ENCODE peak calls at places on chromosomes 7 and 10, in ten cellular contexts. One of them, this sample, is unnamed.

GRCh38 chr7:80298201-80298600 is 163.6 kb downstream of the GNAI1 start:
- DNase-seq in B cell: no peak
- DNase-seq in A673: no peak
- DNase-seq in COR-L47: no peak
- DNase-seq in HS-5: no peak
- DNase-seq in transverse colon: no peak
- DNase-seq in T-helper 22 cell: no peak
- DNase-seq in mammary epithelial cell: peak; percentile 11
- DNase-seq in fibroblast of mammary gland: no peak
- DNase-seq in smooth muscle cell of the brain vasculature: no peak
- DNase-seq in this sample: peak; percentile 22

GRCh38 chr10:61923210-61924024 is 21.9 kb downstream of the ARID5B start:
- DNase-seq in COR-L47: no peak
- DNase-seq in A673: no peak
- DNase-seq in T-helper 22 cell: no peak
- DNase-seq in transverse colon: no peak
- DNase-seq in fibroblast of mammary gland: peak; percentile 91
- DNase-seq in B cell: no peak
- DNase-seq in HS-5: no peak
- DNase-seq in smooth muscle cell of the brain vasculature: no peak
- DNase-seq in mammary epithelial cell: peak; percentile 57
- DNase-seq in this sample: peak; percentile 75

GRCh38 chr7:1237704-1238255 is 5.1 kb downstream of the UNCX start:
- DNase-seq in COR-L47: no peak
- DNase-seq in fibroblast of mammary gland: no peak
- DNase-seq in A673: no peak
- DNase-seq in T-helper 22 cell: no peak
- DNase-seq in transverse colon: no peak
- DNase-seq in mammary epithelial cell: no peak
- DNase-seq in smooth muscle cell of the brain vasculature: no peak
- DNase-seq in B cell: no peak
- DNase-seq in HS-5: no peak
- DNase-seq in this sample: no peak

GRCh38 chr10:96998329-96998888 is 166.3 kb downstream of the LCOR start:
- DNase-seq in A673: no peak
- DNase-seq in HS-5: no peak
- DNase-seq in fibroblast of mammary gland: peak; percentile 83
- DNase-seq in mammary epithelial cell: no peak
- DNase-seq in COR-L47: no peak
- DNase-seq in B cell: no peak
- DNase-seq in smooth muscle cell of the brain vasculature: no peak
- DNase-seq in T-helper 22 cell: no peak
- DNase-seq in transverse colon: no peak
- DNase-seq in this sample: peak; percentile 28

GRCh38 chr7:86598311-86598710 is 45.4 kb upstream of the GRM3 start:
- DNase-seq in mammary epithelial cell: no peak
- DNase-seq in smooth muscle cell of the brain vasculature: no peak
- DNase-seq in fibroblast of mammary gland: no peak
- DNase-seq in B cell: no peak
- DNase-seq in transverse colon: no peak
- DNase-seq in T-helper 22 cell: no peak
- DNase-seq in HS-5: no peak
- DNase-seq in A673: peak; percentile 39
- DNase-seq in COR-L47: no peak
- DNase-seq in this sample: no peak

GRCh38 chr10:25176421-25176968 is 1.7 kb downstream of the GPR158 start:
- DNase-seq in mammary epithelial cell: no peak
- DNase-seq in HS-5: no peak
- DNase-seq in fibroblast of mammary gland: no peak
- DNase-seq in smooth muscle cell of the brain vasculature: no peak
- DNase-seq in B cell: no peak
- DNase-seq in transverse colon: no peak
- DNase-seq in COR-L47: peak; percentile 52
- DNase-seq in A673: no peak
- DNase-seq in T-helper 22 cell: no peak
- DNase-seq in this sample: no peak

GRCh38 chr7:98372993-98373392 is 27.9 kb downstream of the BAIAP2L1 start:
- DNase-seq in A673: no peak
- DNase-seq in mammary epithelial cell: peak; percentile 91
- DNase-seq in fibroblast of mammary gland: peak; percentile 90
- DNase-seq in B cell: no peak
- DNase-seq in T-helper 22 cell: no peak
- DNase-seq in transverse colon: no peak
- DNase-seq in HS-5: peak; percentile 69
- DNase-seq in COR-L47: no peak
- DNase-seq in smooth muscle cell of the brain vasculature: no peak
- DNase-seq in this sample: peak; percentile 89

GRCh38 chr7:17524746-17525145 is 226.3 kb downstream of the AHR start:
- DNase-seq in HS-5: no peak
- DNase-seq in T-helper 22 cell: no peak
- DNase-seq in transverse colon: no peak
- DNase-seq in fibroblast of mammary gland: peak; percentile 75
- DNase-seq in COR-L47: no peak
- DNase-seq in smooth muscle cell of the brain vasculature: no peak
- DNase-seq in mammary epithelial cell: peak; percentile 44
- DNase-seq in A673: no peak
- DNase-seq in B cell: no peak
- DNase-seq in this sample: peak; percentile 67

GRCh38 chr7:22488643-22489462 is 11.1 kb downstream of the STEAP1B start:
- DNase-seq in transverse colon: peak; percentile 74
- DNase-seq in A673: peak; percentile 86
- DNase-seq in B cell: peak; percentile 73
- DNase-seq in smooth muscle cell of the brain vasculature: peak; percentile 69
- DNase-seq in T-helper 22 cell: peak; percentile 3
- DNase-seq in fibroblast of mammary gland: peak; percentile 74
- DNase-seq in mammary epithelial cell: peak; percentile 54
- DNase-seq in COR-L47: peak; percentile 65
- DNase-seq in HS-5: peak; percentile 60
- DNase-seq in this sample: peak; percentile 71

GRCh38 chr10:480498-480927 is 209.0 kb downstream of the DIP2C start:
- DNase-seq in B cell: no peak
- DNase-seq in transverse colon: no peak
- DNase-seq in HS-5: no peak
- DNase-seq in smooth muscle cell of the brain vasculature: no peak
- DNase-seq in T-helper 22 cell: no peak
- DNase-seq in mammary epithelial cell: no peak
- DNase-seq in A673: no peak
- DNase-seq in COR-L47: no peak
- DNase-seq in fibroblast of mammary gland: no peak
- DNase-seq in this sample: no peak

GRCh38 chr7:143490719-143491306 is 13.1 kb downstream of the TAS2R41 start:
- DNase-seq in transverse colon: no peak
- DNase-seq in HS-5: no peak
- DNase-seq in fibroblast of mammary gland: peak; percentile 54
- DNase-seq in mammary epithelial cell: no peak
- DNase-seq in smooth muscle cell of the brain vasculature: no peak
- DNase-seq in A673: no peak
- DNase-seq in COR-L47: no peak
- DNase-seq in T-helper 22 cell: no peak
- DNase-seq in B cell: no peak
- DNase-seq in this sample: peak; percentile 33

This sample was measured in AG10803.